ENCODE peak calls at places on chromosomes 11 and 22, in nine cellular contexts. I is MCF 10A, A is stomach, B is Peyer's patch, J is HFF-Myc, C is RWPE1, G is fibroblast of mammary gland, M is endothelial cell of umbilical vein, S is GM10248. E is an unnamed sample.

GRCh38 chr11:8767466-8768142 is 85.0 kb downstream of the RPL27A start:
- DNase-seq in I (peak), A (peak), B (no peak), J (no peak), C (peak), G (peak), M (no peak), S (no peak), E (no peak)

GRCh38 chr11:61967924-61968757 is 707 bp upstream of the FTH1 start:
- DNase-seq in I (peak), A (peak), B (peak), J (no peak), C (peak), G (no peak), M (peak), S (peak), E (peak)

GRCh38 chr11:14892036-14892556 is at the start of gene CYP2R1:
- DNase-seq in I (peak), A (peak), B (peak), J (peak), C (peak), G (peak), M (peak), S (peak), E (peak)

GRCh38 chr11:120739780-120740179 is 228.2 kb downstream of the GRIK4 start:
- DNase-seq in I (no peak), A (no peak), B (no peak), J (no peak), C (no peak), G (no peak), M (no peak), S (no peak), E (no peak)

GRCh38 chr22:28112548-28113043 is 193.5 kb upstream of the PITPNB start:
- DNase-seq in I (peak), A (no peak), B (no peak), J (peak), C (peak), G (peak), M (peak), S (no peak), E (no peak)

GRCh38 chr11:134445601-134446325 is 33.7 kb upstream of the B3GAT1 start:
- DNase-seq in I (no peak), A (no peak), B (no peak), J (no peak), C (no peak), G (no peak), M (no peak), S (no peak), E (no peak)

GRCh38 chr11:61075891-61076290 is 26.4 kb upstream of the CD5 start:
- DNase-seq in I (peak), A (peak), B (no peak), J (no peak), C (peak), G (peak), M (no peak), S (no peak), E (no peak)

GRCh38 chr22:37177221-37177620 is 10.8 kb downstream of the C1QTNF6 start:
- DNase-seq in I (no peak), A (no peak), B (no peak), J (no peak), C (no peak), G (no peak), M (no peak), S (no peak), E (no peak)

GRCh38 chr11:68266936-68267880 is 4.6 kb downstream of the C11orf24 start:
- DNase-seq in I (no peak), A (no peak), B (no peak), J (no peak), C (no peak), G (no peak), M (no peak), S (no peak), E (no peak)

GRCh38 chr11:118883368-118884071 is at the start of gene CXCR5:
- DNase-seq in I (no peak), A (no peak), B (no peak), J (no peak), C (no peak), G (no peak), M (no peak), S (peak), E (no peak)

GRCh38 chr11:78011301-78011700 is 11.8 kb downstream of the KCTD14 start:
- DNase-seq in I (no peak), A (no peak), B (no peak), J (no peak), C (no peak), G (no peak), M (no peak), S (no peak), E (no peak)

GRCh38 chr11:30585892-30586250 is 282 bp downstream of the MPPED2 start:
- DNase-seq in I (no peak), A (no peak), B (no peak), J (no peak), C (no peak), G (no peak), M (no peak), S (peak), E (no peak)

GRCh38 chr11:46348986-46349401 is 1.7 kb downstream of the DGKZ start:
- DNase-seq in I (no peak), A (no peak), B (no peak), J (no peak), C (no peak), G (no peak), M (no peak), S (no peak), E (no peak)

GRCh38 chr11:71488086-71488967 is 35.3 kb downstream of the NADSYN1 start:
- DNase-seq in I (peak), A (no peak), B (no peak), J (peak), C (peak), G (no peak), M (peak), S (no peak), E (peak)

GRCh38 chr11:128890543-128891409 is at the start of gene KCNJ5:
- DNase-seq in I (peak), A (peak), B (peak), J (no peak), C (peak), G (no peak), M (no peak), S (no peak), E (no peak)

GRCh38 chr11:115264278-115264677 is 239.9 kb downstream of the CADM1 start:
- DNase-seq in I (no peak), A (no peak), B (no peak), J (no peak), C (no peak), G (no peak), M (no peak), S (no peak), E (no peak)

GRCh38 chr11:4090258-4090657 is 4.3 kb upstream of the RRM1 start:
- DNase-seq in I (no peak), A (no peak), B (no peak), J (no peak), C (no peak), G (no peak), M (no peak), S (no peak), E (no peak)

GRCh38 chr11:63610604-63611394 is 3.4 kb downstream of the PLAAT3 start:
- DNase-seq in I (no peak), A (peak), B (no peak), J (no peak), C (no peak), G (peak), M (no peak), S (no peak), E (no peak)

GRCh38 chr11:108758458-108758857 is 93.6 kb downstream of the DDX10 start:
- DNase-seq in I (peak), A (no peak), B (no peak), J (no peak), C (no peak), G (peak), M (no peak), S (no peak), E (no peak)

GRCh38 chr11:43579171-43579918 is 101.2 kb upstream of the HSD17B12 start:
- DNase-seq in I (peak), A (no peak), B (no peak), J (no peak), C (peak), G (peak), M (peak), S (peak), E (peak)

GRCh38 chr11:14642453-14642852 is 1.2 kb upstream of the PDE3B start:
- DNase-seq in I (no peak), A (no peak), B (no peak), J (no peak), C (no peak), G (no peak), M (no peak), S (no peak), E (no peak)

GRCh38 chr11:117950320-117950719 is 21.1 kb upstream of the TMPRSS13 start:
- DNase-seq in I (no peak), A (no peak), B (no peak), J (no peak), C (no peak), G (no peak), M (no peak), S (peak), E (peak)

GRCh38 chr11:4095509-4096230 is 1.1 kb downstream of the RRM1 start:
- DNase-seq in I (peak), A (no peak), B (no peak), J (no peak), C (peak), G (peak), M (peak), S (no peak), E (no peak)

GRCh38 chr11:134423106-134423505 is 11.1 kb upstream of the B3GAT1 start:
- DNase-seq in I (no peak), A (no peak), B (no peak), J (no peak), C (no peak), G (no peak), M (no peak), S (no peak), E (no peak)

GRCh38 chr11:107659310-107659709 is 52.5 kb downstream of the SLN start:
- DNase-seq in I (no peak), A (no peak), B (no peak), J (no peak), C (no peak), G (no peak), M (no peak), S (no peak), E (no peak)

GRCh38 chr22:21866821-21867527 is 471 bp downstream of the MAPK1 start:
- DNase-seq in I (peak), A (peak), B (no peak), J (no peak), C (no peak), G (no peak), M (no peak), S (no peak), E (peak)

GRCh38 chr11:117229411-117229810 is 2.5 kb downstream of the PCSK7 start:
- DNase-seq in I (no peak), A (no peak), B (no peak), J (no peak), C (no peak), G (no peak), M (no peak), S (no peak), E (no peak)

GRCh38 chr11:70415642-70416395 is 17.5 kb downstream of the CTTN start:
- DNase-seq in I (no peak), A (no peak), B (no peak), J (peak), C (no peak), G (peak), M (no peak), S (no peak), E (no peak)

GRCh38 chr11:65540290-65541092 is 15.6 kb downstream of the SCYL1 start:
- DNase-seq in I (peak), A (peak), B (peak), J (peak), C (peak), G (peak), M (peak), S (peak), E (peak)

GRCh38 chr22:46696614-46697013 is 41.4 kb downstream of the CERK start:
- DNase-seq in I (no peak), A (no peak), B (no peak), J (no peak), C (no peak), G (no peak), M (no peak), S (no peak), E (no peak)

GRCh38 chr11:12137938-12138731 is 27.7 kb downstream of the MICAL2 start:
- DNase-seq in I (peak), A (no peak), B (no peak), J (peak), C (no peak), G (peak), M (peak), S (no peak), E (no peak)

GRCh38 chr11:117319214-117319840 is 3.3 kb upstream of the BACE1 start:
- DNase-seq in I (peak), A (no peak), B (no peak), J (no peak), C (no peak), G (peak), M (peak), S (no peak), E (no peak)

GRCh38 chr22:41237707-41238569 is 2.8 kb downstream of the CHADL start:
- DNase-seq in I (peak), A (peak), B (peak), J (no peak), C (peak), G (peak), M (peak), S (peak), E (no peak)

GRCh38 chr11:66962247-66962646 is 4.1 kb upstream of the PC start:
- DNase-seq in I (no peak), A (no peak), B (no peak), J (no peak), C (no peak), G (no peak), M (no peak), S (no peak), E (no peak)

GRCh38 chr11:131246589-131247164 is 123.7 kb upstream of the NTM start:
- DNase-seq in I (no peak), A (peak), B (no peak), J (no peak), C (no peak), G (peak), M (no peak), S (no peak), E (no peak)
- TF ChIP-seq CTCF in I (no peak), A (no peak), B (no peak), J (peak), C (no peak), G (peak), M (no peak), S (peak), E (peak)

GRCh38 chr11:104534268-104534667 is 364.0 kb downstream of the CASP12 start:
- DNase-seq in I (peak), A (no peak), B (no peak), J (peak), C (peak), G (peak), M (peak), S (no peak), E (no peak)

GRCh38 chr11:104529213-104529612 is 365.3 kb upstream of the PDGFD start:
- DNase-seq in I (no peak), A (no peak), B (no peak), J (no peak), C (no peak), G (peak), M (no peak), S (no peak), E (no peak)

GRCh38 chr11:104529916-104530315 is 366.0 kb upstream of the PDGFD start:
- DNase-seq in I (no peak), A (no peak), B (no peak), J (no peak), C (no peak), G (peak), M (no peak), S (no peak), E (no peak)

GRCh38 chr11:104531894-104532293 is 366.4 kb downstream of the CASP12 start:
- DNase-seq in I (no peak), A (no peak), B (no peak), J (no peak), C (no peak), G (no peak), M (no peak), S (no peak), E (no peak)

DNA sequence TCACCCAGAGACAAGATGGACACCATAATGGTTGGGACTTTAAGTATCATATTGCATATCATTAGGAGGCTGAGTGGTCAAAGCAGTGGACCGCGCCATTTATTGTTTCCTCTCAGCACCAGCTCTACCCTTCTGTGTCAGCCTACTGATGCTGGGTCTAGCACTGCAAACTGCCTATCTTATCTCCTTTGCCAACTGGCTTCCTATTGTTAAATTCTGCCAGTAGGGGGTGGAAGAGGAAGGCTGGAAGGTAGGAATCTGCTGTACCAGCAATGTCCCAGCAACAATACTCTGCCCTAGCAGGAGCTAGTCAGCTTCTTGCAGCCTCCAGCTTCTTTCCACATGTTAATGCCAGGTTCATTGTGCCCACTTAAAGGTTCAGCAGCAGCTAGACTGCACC is 367.1 kb upstream of the PDGFD start:
- DNase-seq in I (peak), A (no peak), B (no peak), J (no peak), C (no peak), G (peak), M (peak), S (peak), E (no peak)
- TF ChIP-seq CTCF in I (no peak), A (no peak), B (peak), J (peak), C (no peak), G (peak), M (no peak), S (no peak), E (no peak)

GRCh38 chr22:48234011-48234410 is 1471.6 kb downstream of the TBC1D22A start:
- DNase-seq in I (no peak), A (peak), B (no peak), J (no peak), C (no peak), G (no peak), M (no peak), S (no peak), E (peak)

GRCh38 chr22:48237466-48237865 is 1475.0 kb downstream of the TBC1D22A start:
- DNase-seq in I (no peak), A (peak), B (no peak), J (no peak), C (no peak), G (no peak), M (no peak), S (no peak), E (peak)

GRCh38 chr22:48233586-48233985 is 1471.1 kb downstream of the TBC1D22A start:
- DNase-seq in I (no peak), A (no peak), B (no peak), J (no peak), C (no peak), G (no peak), M (no peak), S (no peak), E (no peak)

GRCh38 chr22:48236261-48236660 is 1473.8 kb downstream of the TBC1D22A start:
- DNase-seq in I (no peak), A (peak), B (no peak), J (no peak), C (no peak), G (no peak), M (no peak), S (no peak), E (peak)

GRCh38 chr22:48235744-48236143 is 1473.3 kb downstream of the TBC1D22A start:
- DNase-seq in I (no peak), A (peak), B (no peak), J (no peak), C (no peak), G (no peak), M (no peak), S (no peak), E (peak)
- TF ChIP-seq CTCF in I (no peak), A (no peak), B (no peak), J (no peak), C (no peak), G (no peak), M (no peak), S (no peak), E (no peak)

DNA sequence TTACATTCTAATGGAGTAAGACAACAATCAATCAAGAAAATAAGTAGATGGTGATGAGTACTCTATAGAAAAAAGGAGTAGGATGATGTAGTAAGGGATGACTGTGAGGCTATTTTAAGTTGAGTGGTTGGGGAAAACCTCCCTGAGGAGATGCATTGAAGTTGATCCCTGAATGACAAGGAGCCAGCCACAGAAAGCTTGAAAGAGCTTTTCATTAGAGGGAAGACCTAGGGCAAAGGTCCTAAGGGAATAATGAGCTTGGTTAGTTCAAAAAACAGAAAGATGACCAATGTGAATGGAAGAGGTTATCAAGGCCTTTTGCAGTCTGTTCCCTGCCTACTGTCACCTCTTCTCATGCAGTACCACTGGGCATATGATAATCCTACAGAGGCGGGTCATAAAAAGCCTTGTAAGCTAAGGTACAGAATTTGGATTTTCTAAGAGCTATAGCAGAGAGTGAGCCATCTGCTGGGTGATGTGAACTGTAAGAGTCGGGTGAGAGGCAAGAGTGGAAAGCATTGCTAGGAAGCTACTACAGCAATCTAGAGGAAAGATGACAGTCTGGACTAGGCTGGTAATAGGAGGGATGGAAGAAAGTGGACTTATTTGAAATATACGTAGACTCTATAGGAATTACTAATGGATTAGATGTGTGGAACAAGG is 3.1 kb downstream of the PPP2R1B start:
- DNase-seq in I (no peak), A (no peak), B (no peak), J (no peak), C (no peak), G (peak), M (no peak), S (no peak), E (no peak)
- TF ChIP-seq CTCF in I (no peak), A (no peak), B (no peak), J (no peak), C (no peak), G (peak), M (no peak), S (no peak), E (peak)

DNA sequence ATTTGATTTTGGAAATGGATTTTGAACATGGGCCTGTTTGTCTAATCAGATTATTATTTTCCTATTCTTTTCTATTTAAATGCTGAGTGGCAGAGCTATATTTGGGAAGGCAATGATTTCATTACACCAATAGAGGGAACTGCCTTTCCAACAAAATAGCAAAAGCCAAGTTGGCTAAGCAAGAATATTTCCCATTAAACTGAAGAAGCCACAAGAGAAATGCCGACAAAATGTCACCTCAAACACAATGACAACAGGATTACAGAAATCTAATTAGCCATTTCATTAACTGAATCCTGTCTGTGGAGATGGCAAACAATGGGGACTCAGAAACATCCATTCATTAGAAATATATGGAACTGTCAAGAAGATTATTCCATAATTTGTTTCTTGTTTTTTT is 1593.1 kb upstream of the RAG2 start:
- DNase-seq in I (no peak), A (no peak), B (no peak), J (no peak), C (no peak), G (no peak), M (no peak), S (no peak), E (no peak)
- TF ChIP-seq CTCF in I (no peak), A (no peak), B (no peak), J (no peak), C (no peak), G (no peak), M (no peak), S (no peak), E (peak)